ENCODE peak calls at places on chromosomes 16 and 17, in five cellular contexts. One of them, this sample, is unnamed.

GRCh38 chr17:29093090-29093871 is 50.3 kb downstream of the PIPOX start:
- DNase-seq in cardiac fibroblast: no peak
- DNase-seq in T-helper 1 cell: no peak
- DNase-seq in NCI-H1930: no peak
- DNase-seq in endothelial cell of umbilical vein: no peak
- DNase-seq in this sample: no peak

GRCh38 chr17:39617446-39618251 is 9.1 kb upstream of the PPP1R1B start:
- DNase-seq in cardiac fibroblast: peak
- DNase-seq in T-helper 1 cell: peak
- DNase-seq in NCI-H1930: peak
- DNase-seq in endothelial cell of umbilical vein: peak
- DNase-seq in this sample: no peak

GRCh38 chr16:3149630-3150345 is 15.0 kb downstream of the ZNF213 start:
- DNase-seq in cardiac fibroblast: peak
- DNase-seq in T-helper 1 cell: no peak
- DNase-seq in NCI-H1930: peak
- DNase-seq in endothelial cell of umbilical vein: peak
- DNase-seq in this sample: no peak

GRCh38 chr16:72189865-72190371 is 18.0 kb upstream of the PMFBP1 start:
- DNase-seq in cardiac fibroblast: peak
- DNase-seq in T-helper 1 cell: no peak
- DNase-seq in NCI-H1930: no peak
- DNase-seq in endothelial cell of umbilical vein: peak
- DNase-seq in this sample: no peak

GRCh38 chr16:61370564-61370963 is 665.7 kb downstream of the CDH8 start:
- DNase-seq in cardiac fibroblast: no peak
- DNase-seq in T-helper 1 cell: no peak
- DNase-seq in NCI-H1930: no peak
- DNase-seq in endothelial cell of umbilical vein: no peak
- DNase-seq in this sample: no peak

GRCh38 chr16:11283820-11284248 is 2.7 kb upstream of the PRM1 start:
- DNase-seq in cardiac fibroblast: peak
- DNase-seq in T-helper 1 cell: no peak
- DNase-seq in NCI-H1930: no peak
- DNase-seq in endothelial cell of umbilical vein: no peak
- DNase-seq in this sample: no peak

GRCh38 chr17:59155439-59156177 is at the start of gene PRR11:
- DNase-seq in cardiac fibroblast: peak
- DNase-seq in T-helper 1 cell: peak
- DNase-seq in NCI-H1930: peak
- DNase-seq in endothelial cell of umbilical vein: peak
- DNase-seq in this sample: no peak

GRCh38 chr17:83160443-83161297 is 81.3 kb downstream of the METRNL start:
- DNase-seq in cardiac fibroblast: no peak
- DNase-seq in T-helper 1 cell: no peak
- DNase-seq in NCI-H1930: no peak
- DNase-seq in endothelial cell of umbilical vein: no peak
- DNase-seq in this sample: no peak

GRCh38 chr16:57478396-57479024 is 7.8 kb downstream of the DOK4 start:
- DNase-seq in cardiac fibroblast: no peak
- DNase-seq in T-helper 1 cell: no peak
- DNase-seq in NCI-H1930: no peak
- DNase-seq in endothelial cell of umbilical vein: no peak
- DNase-seq in this sample: no peak

GRCh38 chr17:52202572-52202876 is 44.0 kb upstream of the CA10 start:
- DNase-seq in cardiac fibroblast: no peak
- DNase-seq in T-helper 1 cell: no peak
- DNase-seq in NCI-H1930: no peak
- DNase-seq in endothelial cell of umbilical vein: no peak
- DNase-seq in this sample: no peak

GRCh38 chr17:59357929-59358328 is 26.5 kb downstream of the YPEL2 start:
- DNase-seq in cardiac fibroblast: peak
- DNase-seq in T-helper 1 cell: no peak
- DNase-seq in NCI-H1930: no peak
- DNase-seq in endothelial cell of umbilical vein: no peak
- DNase-seq in this sample: no peak